ENCODE peak calls at places on chromosomes 16 and 17, in eight cellular contexts. V, U, D, E, I, F, A and P are unnamed samples.
A peak's percentile ranks its signal among the peaks of the same experiment; 100 is the strongest.

GRCh38 chr17:37488607-37489196 is 989 bp upstream of the DUSP14 start:
- DNase-seq in U (peak; percentile 93), E (peak; percentile 76), A (peak; percentile 89), D (peak; percentile 63), F (peak; percentile 96), I (peak; percentile 95), V (peak; percentile 85), P (peak; percentile 81)

GRCh38 chr17:44529864-44530263 is 26.7 kb upstream of the GPATCH8 start:
- DNase-seq in E (no peak), D (no peak), I (no peak), A (no peak), F (no peak), V (no peak), U (no peak), P (no peak)

GRCh38 chr17:21042434-21043295 is at the start of gene USP22:
- DNase-seq in U (no peak), D (no peak), V (no peak), E (no peak), F (no peak), I (peak; percentile 99), A (peak; percentile 35), P (no peak)

GRCh38 chr17:56918916-56919315 is 5.1 kb upstream of the TRIM25 start:
- DNase-seq in A (no peak), E (no peak), I (no peak), D (no peak), U (peak; percentile 46), F (peak; percentile 87), V (no peak), P (no peak)

GRCh38 chr16:17951273-17951845 is 385.2 kb downstream of the NPIPA8 start:
- DNase-seq in F (no peak), V (no peak), I (no peak), E (no peak), A (no peak), U (no peak), D (no peak), P (no peak)

GRCh38 chr17:27558842-27559505 is 72.0 kb upstream of the LGALS9 start:
- DNase-seq in F (no peak), E (no peak), A (no peak), V (no peak), U (no peak), D (no peak), I (no peak), P (no peak)

GRCh38 chr17:1229354-1229890 is 40.8 kb upstream of the BHLHA9 start:
- DNase-seq in E (no peak), D (peak; percentile 79), F (no peak), I (peak; percentile 68), V (no peak), U (peak; percentile 10), A (no peak), P (no peak)

GRCh38 chr17:1871743-1872142 is 41.9 kb downstream of the RPA1 start:
- DNase-seq in E (no peak), F (no peak), U (no peak), I (no peak), D (no peak), A (no peak), V (no peak), P (no peak)

GRCh38 chr16:9854665-9855064 is 327.6 kb downstream of the GRIN2A start:
- DNase-seq in F (peak; percentile 65), D (peak; percentile 64), V (no peak), I (no peak), A (no peak), U (peak; percentile 19), E (no peak), P (peak; percentile 7)

GRCh38 chr16:85777583-85778310 is 21.6 kb downstream of the EMC8 start:
- DNase-seq in A (no peak), E (no peak), V (no peak), F (peak; percentile 52), I (no peak), D (no peak), U (no peak), P (no peak)

GRCh38 chr17:39926588-39927100 is 757 bp downstream of the ORMDL3 start:
- DNase-seq in F (peak; percentile 28), V (no peak), E (no peak), A (peak; percentile 32), U (peak; percentile 73), D (peak; percentile 48), I (peak; percentile 65), P (no peak)

GRCh38 chr17:39538875-39539274 is 68.8 kb downstream of the NEUROD2 start:
- DNase-seq in I (no peak), E (no peak), F (no peak), V (no peak), U (no peak), A (no peak), D (no peak), P (no peak)

GRCh38 chr17:44959821-44960523 is 8.1 kb downstream of the C1QL1 start:
- DNase-seq in E (no peak), I (no peak), A (peak; percentile 56), D (no peak), V (no peak), F (no peak), U (no peak), P (no peak)

GRCh38 chr16:31179153-31179746 is 689 bp upstream of the FUS start:
- DNase-seq in F (peak; percentile 28), I (no peak), U (no peak), D (no peak), E (no peak), V (no peak), A (no peak), P (no peak)

GRCh38 chr17:14351493-14351892 is 50.6 kb downstream of the HS3ST3B1 start:
- DNase-seq in A (no peak), E (no peak), U (no peak), I (no peak), D (no peak), V (no peak), F (peak; percentile 52), P (no peak)

GRCh38 chr17:38888842-38889241 is 19.0 kb downstream of the LASP1 start:
- DNase-seq in U (no peak), F (no peak), E (no peak), V (no peak), D (no peak), A (no peak), I (no peak), P (no peak)

GRCh38 chr17:63492940-63493339 is 16.1 kb downstream of the ACE start:
- DNase-seq in V (no peak), E (no peak), A (no peak), F (no peak), I (no peak), U (peak; percentile 22), D (no peak), P (no peak)

GRCh38 chr17:51499906-51500305 is 239.6 kb downstream of the UTP18 start:
- DNase-seq in I (no peak), U (no peak), V (no peak), F (no peak), A (no peak), E (no peak), D (no peak), P (no peak)

GRCh38 chr17:43360376-43360738 is 38.4 kb upstream of the ARL4D start:
- DNase-seq in I (peak; percentile 93), A (peak; percentile 69), D (no peak), U (peak; percentile 91), F (peak; percentile 94), V (no peak), E (peak; percentile 76), P (no peak)

GRCh38 chr17:29567362-29568330 is 809 bp upstream of the ABHD15 start:
- DNase-seq in E (no peak), V (no peak), U (peak; percentile 26), D (peak; percentile 78), I (peak; percentile 74), F (peak; percentile 53), A (peak; percentile 51), P (no peak)

GRCh38 chr17:3896108-3897099 is 3.6 kb upstream of the CAMKK1 start:
- DNase-seq in A (no peak), I (no peak), E (no peak), V (no peak), F (no peak), U (no peak), D (no peak), P (no peak)
- TF ChIP-seq CTCF in A (no peak), I (no peak), E (no peak), V (no peak), F (no peak), U (no peak), D (no peak), P (no peak)

GRCh38 chr17:48047741-48048320 is 328 bp upstream of the NFE2L1 start:
- DNase-seq in U (peak; percentile 100), E (peak; percentile 95), I (peak; percentile 100), F (peak; percentile 100), V (peak; percentile 99), A (peak; percentile 100), D (peak; percentile 100), P (peak; percentile 98)

GRCh38 chr17:48044851-48045250 is 3.3 kb upstream of the NFE2L1 start:
- DNase-seq in V (no peak), U (no peak), F (no peak), D (no peak), A (no peak), E (no peak), I (no peak), P (no peak)

GRCh38 chr17:48047113-48047740 is 932 bp upstream of the NFE2L1 start:
- DNase-seq in U (no peak), F (no peak), E (no peak), V (no peak), D (no peak), A (no peak), I (no peak), P (no peak)

GRCh38 chr17:48045270-48046001 is 2.7 kb upstream of the NFE2L1 start:
- DNase-seq in I (no peak), F (peak; percentile 60), V (no peak), D (no peak), E (no peak), U (no peak), A (no peak), P (no peak)

GRCh38 chr17:48046296-48046695 is 1.9 kb upstream of the NFE2L1 start:
- DNase-seq in F (no peak), I (no peak), A (no peak), U (no peak), D (peak; percentile 28), E (no peak), V (no peak), P (no peak)
- H3K4me3 ChIP-seq in F (no peak overlapping the region), I (peak overlapping the region; percentile 86), A (no peak overlapping the region), U (no peak overlapping the region), D (no peak overlapping the region), E (no peak overlapping the region), V (no peak overlapping the region), P (no peak overlapping the region)

GRCh38 chr17:65531508-65532431 is 29.7 kb downstream of the AXIN2 start:
- DNase-seq in A (peak; percentile 80), E (no peak), D (peak; percentile 59), F (peak; percentile 73), I (peak; percentile 81), V (peak; percentile 50), U (peak; percentile 84), P (no peak)
- TF ChIP-seq CTCF in A (peak; percentile 39), E (no peak), D (no peak), F (peak; percentile 25), I (peak; percentile 31), V (peak; percentile 27), U (peak; percentile 43), P (no peak)

GRCh38 chr16:1158456-1159324 is 5.8 kb downstream of the CACNA1H start:
- DNase-seq in U (no peak), A (peak; percentile 87), I (peak; percentile 81), D (peak; percentile 88), E (no peak), F (peak; percentile 55), V (no peak), P (no peak)
- H3K4me3 ChIP-seq in U (no peak overlapping the region), A (no peak overlapping the region), I (no peak overlapping the region), D (no peak overlapping the region), E (no peak overlapping the region), F (no peak overlapping the region), V (no peak overlapping the region), P (no peak overlapping the region)